ENCODE peak calls at places on chromosomes 7 and 10, in five cellular contexts. X, C, O, Y and M are unnamed samples.
A peak's percentile ranks its signal among the peaks of the same experiment; 100 is the strongest.

GRCh38 chr10:12194752-12195271 is 879 bp downstream of the NUDT5 start:
- DNase-seq in O (no peak), Y (peak; percentile 22), X (peak; percentile 54), C (peak; percentile 68), M (peak; percentile 49)

GRCh38 chr10:118662228-118663035 is 67.0 kb upstream of the PRLHR start:
- DNase-seq in X (no peak), O (no peak), C (no peak), Y (no peak), M (no peak)

GRCh38 chr10:32189400-32190084 is 133.3 kb upstream of the KIF5B start:
- DNase-seq in C (peak; percentile 42), O (no peak), Y (peak; percentile 34), X (no peak), M (no peak)

GRCh38 chr10:125177641-125178640 is 17.6 kb upstream of the CTBP2 start:
- DNase-seq in C (no peak), O (no peak), Y (no peak), X (no peak), M (no peak)

GRCh38 chr10:132994811-132995210 is 52.4 kb upstream of the CFAP46 start:
- DNase-seq in X (peak; percentile 12), Y (no peak), C (no peak), O (no peak), M (no peak)

GRCh38 chr10:114571316-114571999 is 86.6 kb downstream of the ABLIM1 start:
- DNase-seq in X (no peak), Y (no peak), O (no peak), C (peak; percentile 43), M (no peak)

GRCh38 chr7:1567082-1567771 is 2.6 kb downstream of the PSMG3 start:
- DNase-seq in X (no peak), O (no peak), C (peak; percentile 41), Y (no peak), M (no peak)

GRCh38 chr10:104433611-104434010 is 80.0 kb downstream of the CFAP58 start:
- DNase-seq in X (no peak), Y (no peak), C (peak; percentile 40), O (no peak), M (no peak)

GRCh38 chr10:92574545-92575377 is 868 bp upstream of the IDE start:
- DNase-seq in X (no peak), Y (peak; percentile 56), O (no peak), C (no peak), M (no peak)

GRCh38 chr7:94655884-94656657 is at the start of gene SGCE:
- DNase-seq in C (peak; percentile 91), Y (peak; percentile 76), O (peak; percentile 75), X (peak; percentile 67), M (no peak)

GRCh38 chr10:90890347-90890746 is 18.6 kb downstream of the RPP30 start:
- DNase-seq in Y (peak; percentile 45), C (no peak), O (no peak), X (no peak), M (no peak)

GRCh38 chr7:106916689-106917088 is 51.6 kb downstream of the PIK3CG start:
- DNase-seq in Y (no peak), X (no peak), C (peak; percentile 54), O (no peak), M (no peak)

GRCh38 chr7:158976468-158976848 is 120.1 kb downstream of the DYNC2I1 start:
- DNase-seq in Y (no peak), C (peak; percentile 16), O (peak; percentile 10), X (peak; percentile 23), M (no peak)

GRCh38 chr10:31413325-31413724 is 94.3 kb downstream of the ZEB1 start:
- DNase-seq in Y (no peak), C (no peak), X (no peak), O (no peak), M (no peak)

GRCh38 chr7:12199363-12199762 is 11.7 kb upstream of the TMEM106B start:
- DNase-seq in X (no peak), Y (peak; percentile 63), C (peak; percentile 18), O (no peak), M (no peak)

GRCh38 chr7:155579565-155579964 is 33.2 kb upstream of the CNPY1 start:
- DNase-seq in C (no peak), O (no peak), Y (no peak), X (no peak), M (no peak)

GRCh38 chr7:88402529-88402928 is 95.8 kb upstream of the STEAP4 start:
- DNase-seq in C (no peak), O (no peak), X (no peak), Y (no peak), M (no peak)

GRCh38 chr10:119863951-119864565 is 8.6 kb downstream of the MCMBP start:
- DNase-seq in Y (no peak), C (no peak), O (no peak), X (no peak), M (no peak)

GRCh38 chr10:30502266-30503058 is 68.5 kb downstream of the MAP3K8 start:
- DNase-seq in Y (no peak), O (no peak), C (peak; percentile 48), X (no peak), M (peak; percentile 75)

GRCh38 chr7:135920478-135920877 is 56.7 kb downstream of the MTPN start:
- DNase-seq in C (no peak), Y (no peak), X (no peak), O (no peak), M (no peak)

GRCh38 chr10:101778781-101779543 is 3.0 kb upstream of the FGF8 start:
- DNase-seq in O (no peak), C (peak; percentile 57), Y (no peak), X (no peak), M (no peak)

GRCh38 chr10:69449841-69450240 is 1.4 kb upstream of the TSPAN15 start:
- DNase-seq in C (peak; percentile 37), X (peak; percentile 56), Y (peak; percentile 74), O (peak; percentile 65), M (peak; percentile 29)

GRCh38 chr7:131557521-131558385 is 1.3 kb upstream of the PODXL start:
- DNase-seq in X (peak; percentile 75), Y (no peak), C (peak; percentile 60), O (no peak), M (no peak)

GRCh38 chr10:79316671-79317431 is 30.4 kb upstream of the PPIF start:
- DNase-seq in X (peak; percentile 21), C (peak; percentile 36), Y (no peak), O (no peak), M (peak; percentile 57)

GRCh38 chr7:19026888-19027287 is 90.5 kb downstream of the TWIST1 start:
- DNase-seq in X (no peak), C (peak; percentile 71), Y (peak; percentile 68), O (no peak), M (no peak)

GRCh38 chr10:94983555-94983954 is 45.1 kb downstream of the CYP2C9 start:
- DNase-seq in X (no peak), O (no peak), Y (no peak), C (no peak), M (no peak)

GRCh38 chr10:6119423-6119822 is 30.6 kb downstream of the RBM17 start:
- DNase-seq in O (no peak), X (no peak), C (peak; percentile 22), Y (no peak), M (no peak)

GRCh38 chr7:149604521-149604920 is 106.9 kb upstream of the ZNF746 start:
- DNase-seq in C (no peak), X (no peak), O (no peak), Y (no peak), M (no peak)

GRCh38 chr10:72727128-72727527 is 35.2 kb downstream of the MCU start:
- DNase-seq in C (no peak), X (no peak), Y (no peak), O (no peak), M (no peak)

GRCh38 chr7:122273117-122273516 is 31.4 kb downstream of the FEZF1 start:
- DNase-seq in X (no peak), O (no peak), Y (no peak), C (no peak), M (no peak)

GRCh38 chr7:151009340-151010001 is 14.8 kb downstream of the ATG9B start:
- DNase-seq in Y (no peak), O (no peak), X (no peak), C (no peak), M (no peak)

GRCh38 chr10:120034236-120034635 is 141.7 kb downstream of the SEC23IP start:
- DNase-seq in C (no peak), O (no peak), Y (no peak), X (no peak), M (no peak)

GRCh38 chr7:128773604-128774003 is 2.0 kb downstream of the OPN1SW start:
- DNase-seq in C (no peak), X (no peak), Y (no peak), O (no peak), M (no peak)

GRCh38 chr7:4225352-4225751 is 456.7 kb upstream of the FOXK1 start:
- DNase-seq in Y (no peak), O (no peak), C (no peak), X (no peak), M (no peak)

GRCh38 chr10:123526356-123527079 is 139.6 kb upstream of the GPR26 start:
- DNase-seq in O (no peak), Y (no peak), X (no peak), C (no peak), M (no peak)

GRCh38 chr7:73353243-73353642 is 25.3 kb downstream of the FKBP6 start:
- DNase-seq in C (no peak), X (no peak), Y (no peak), O (no peak), M (no peak)

GRCh38 chr10:84825330-84825729 is 496.9 kb downstream of the CCSER2 start:
- DNase-seq in X (peak; percentile 42), O (no peak), Y (no peak), C (no peak), M (no peak)

GRCh38 chr10:29757551-29758297 is 123.0 kb upstream of the SVIL start:
- DNase-seq in O (no peak), X (no peak), Y (peak; percentile 7), C (peak; percentile 71), M (no peak)